ENCODE peak calls at places on chromosome 22, in five cellular contexts. G, I, L, T and Q are unnamed samples.

GRCh38 chr22:41197046-41197807 is 7.9 kb upstream of the L3MBTL2 start:
- DNase-seq in L (peak), T (peak), G (no peak), I (peak), Q (peak)

GRCh38 chr22:45008853-45009751 is 703 bp downstream of the PHF21B start:
- DNase-seq in I (no peak), T (no peak), G (no peak), L (peak), Q (peak)

GRCh38 chr22:46502346-46502745 is 35.1 kb downstream of the CELSR1 start:
- DNase-seq in I (no peak), L (no peak), G (no peak), T (no peak), Q (no peak)

GRCh38 chr22:45231293-45231692 is 9.4 kb downstream of the KIAA0930 start:
- DNase-seq in T (no peak), I (no peak), L (no peak), G (no peak), Q (no peak)

GRCh38 chr22:45977551-45978274 is 751 bp upstream of the WNT7B start:
- DNase-seq in L (peak), G (no peak), I (peak), T (peak), Q (peak)

GRCh38 chr22:49208003-49208402 is 619.7 kb downstream of the BRD1 start:
- DNase-seq in I (peak), G (no peak), T (no peak), L (no peak), Q (no peak)

GRCh38 chr22:49189871-49190270 is 637.8 kb downstream of the BRD1 start:
- DNase-seq in T (no peak), G (no peak), I (no peak), L (no peak), Q (no peak)

GRCh38 chr22:23053051-23053707 is 17.1 kb upstream of the GNAZ start:
- DNase-seq in I (peak), G (no peak), T (no peak), L (no peak), Q (no peak)

GRCh38 chr22:32587449-32587848 is 112.8 kb downstream of the FBXO7 start:
- DNase-seq in T (peak), I (no peak), G (no peak), L (no peak), Q (no peak)

GRCh38 chr22:31295831-31296230 is 3.5 kb upstream of the PIK3IP1 start:
- DNase-seq in G (no peak), L (no peak), T (no peak), I (no peak), Q (peak)

GRCh38 chr22:42959472-42960145 is 55.3 kb downstream of the PACSIN2 start:
- DNase-seq in T (peak), L (no peak), G (no peak), I (no peak), Q (peak)

GRCh38 chr22:27572267-27572666 is 229.3 kb downstream of the MN1 start:
- DNase-seq in G (no peak), L (no peak), T (no peak), I (no peak), Q (no peak)

GRCh38 chr22:39809772-39810557 is 83.6 kb downstream of the ENTHD1 start:
- DNase-seq in T (no peak), L (no peak), I (no peak), G (no peak), Q (no peak)

GRCh38 chr22:30262917-30263741 is 3.5 kb downstream of the OSM start:
- DNase-seq in L (peak), G (peak), I (peak), T (peak), Q (peak)

GRCh38 chr22:32127904-32128303 is 31.2 kb downstream of the C22orf42 start:
- DNase-seq in I (peak), T (no peak), L (no peak), G (peak), Q (no peak)

GRCh38 chr22:46545041-46545796 is 7.8 kb upstream of the CELSR1 start:
- DNase-seq in L (no peak), T (no peak), G (no peak), I (no peak), Q (peak)

GRCh38 chr22:43481528-43482309 is 69.9 kb downstream of the MPPED1 start:
- DNase-seq in L (no peak), T (no peak), I (no peak), G (no peak), Q (no peak)

GRCh38 chr22:49728566-49729271 is 99.0 kb downstream of the BRD1 start:
- DNase-seq in I (no peak), G (no peak), T (no peak), L (no peak), Q (no peak)

GRCh38 chr22:43829904-43830851 is 18.1 kb upstream of the EFCAB6 start:
- DNase-seq in I (no peak), T (no peak), L (no peak), G (no peak), Q (no peak)

GRCh38 chr22:45785458-45785857 is 113.8 kb downstream of the ATXN10 start:
- DNase-seq in T (peak), I (no peak), G (no peak), L (no peak), Q (no peak)

GRCh38 chr22:30453731-30454510 is 17.9 kb downstream of the SEC14L3 start:
- DNase-seq in L (no peak), I (no peak), G (no peak), T (no peak), Q (peak)

GRCh38 chr22:44753189-44754042 is 1.0 kb downstream of the ARHGAP8 start:
- DNase-seq in L (no peak), I (no peak), G (no peak), T (peak), Q (no peak)

GRCh38 chr22:27283714-27284113 is 517.8 kb downstream of the MN1 start:
- DNase-seq in I (no peak), G (no peak), T (no peak), L (no peak), Q (no peak)

GRCh38 chr22:40348025-40348658 is 1.8 kb downstream of the ADSL start:
- DNase-seq in T (peak), I (no peak), L (no peak), G (no peak), Q (peak)

GRCh38 chr22:29733362-29734322 is 13.8 kb downstream of the CABP7 start:
- DNase-seq in I (no peak), G (no peak), L (no peak), T (no peak), Q (peak)

GRCh38 chr22:31575190-31575589 is 78.9 kb downstream of the SFI1 start:
- DNase-seq in T (peak), G (no peak), I (no peak), L (no peak), Q (no peak)

GRCh38 chr22:49763138-49763537 is 64.5 kb downstream of the BRD1 start:
- DNase-seq in L (no peak), G (no peak), I (no peak), T (no peak), Q (no peak)

GRCh38 chr22:41177626-41178424 is 27.3 kb upstream of the L3MBTL2 start:
- DNase-seq in I (no peak), T (no peak), G (no peak), L (no peak), Q (no peak)

GRCh38 chr22:46589871-46590271 is 30.3 kb upstream of the GRAMD4 start:
- DNase-seq in L (no peak), G (no peak), I (peak), T (no peak), Q (no peak)

GRCh38 chr22:21070690-21071615 is 25.2 kb downstream of the LRRC74B start:
- DNase-seq in G (no peak), L (no peak), I (peak), T (no peak), Q (no peak)

GRCh38 chr22:29972121-29972520 is 89.1 kb downstream of the MTMR3 start:
- DNase-seq in T (no peak), G (no peak), L (no peak), I (no peak), Q (no peak)

GRCh38 chr22:46789992-46790391 is 27.5 kb downstream of the TBC1D22A start:
- DNase-seq in G (no peak), T (no peak), I (no peak), L (no peak), Q (no peak)

GRCh38 chr22:45468872-45469572 is 33.7 kb upstream of the FBLN1 start:
- DNase-seq in G (no peak), I (no peak), L (no peak), T (peak), Q (no peak)

GRCh38 chr22:41366323-41367014 is 15.3 kb upstream of the TEF start:
- DNase-seq in T (no peak), G (no peak), I (no peak), L (no peak), Q (no peak)

DNA sequence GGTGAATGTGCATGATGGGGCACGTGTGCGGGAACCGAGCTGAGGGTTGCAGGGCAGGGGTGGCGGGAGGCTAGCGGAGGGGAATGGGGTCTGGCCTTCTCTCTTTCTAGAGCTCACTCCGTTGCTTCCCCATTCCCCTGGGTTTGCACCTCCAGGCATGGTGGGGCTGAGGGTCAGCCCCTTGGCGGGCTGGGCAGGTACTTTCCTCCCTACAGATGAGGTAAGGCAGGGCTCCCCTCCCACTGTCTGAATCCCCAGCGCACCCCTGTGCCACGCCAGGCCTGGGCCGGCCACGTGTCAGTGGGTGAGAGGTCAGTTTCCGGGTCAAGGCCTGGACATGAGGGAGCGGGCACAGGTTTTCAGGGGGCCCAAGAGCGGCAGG is 8.9 kb downstream of the SUSD2 start:
- DNase-seq in T (no peak), L (no peak), G (no peak), I (peak), Q (no peak)
- H3K14ac ChIP-seq in T (peak), L (peak), G (no peak), I (no peak), Q (peak)

DNA sequence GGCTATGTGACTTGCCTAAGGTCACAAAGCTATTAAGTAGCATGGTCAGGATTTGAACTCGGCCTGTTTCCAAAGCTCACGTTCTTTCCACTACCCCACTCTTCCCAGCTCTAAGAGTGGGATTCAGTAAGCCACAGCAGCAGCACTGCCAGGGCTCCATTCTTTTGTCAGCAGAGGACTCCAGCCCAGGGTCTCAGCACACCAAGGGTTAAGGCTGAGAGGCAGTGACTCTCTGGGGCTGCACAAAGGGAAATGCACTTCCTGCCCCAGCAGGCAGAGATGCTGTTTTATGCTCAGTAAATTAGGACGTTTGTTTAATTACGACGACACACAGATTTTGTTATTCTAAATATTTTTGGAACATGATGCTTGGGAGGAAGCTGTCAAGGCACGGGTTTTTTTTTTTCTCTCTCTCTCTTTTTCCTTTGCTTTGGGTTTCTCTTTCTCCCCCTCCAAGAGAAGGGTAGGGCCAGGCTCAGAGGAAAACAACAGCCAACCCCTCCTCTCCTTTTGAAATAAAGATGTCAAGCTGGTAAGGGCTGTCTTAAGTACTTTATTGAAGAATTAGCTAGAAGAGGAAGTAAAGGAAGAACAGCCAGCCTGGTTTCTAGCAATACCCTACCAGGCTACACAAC is 2.9 kb downstream of the MYH9 start:
- DNase-seq in G (no peak), T (no peak), I (no peak), L (no peak), Q (peak)
- H3K4ac ChIP-seq in G (no peak), T (peak), I (no peak), L (no peak), Q (no peak)

GRCh38 chr22:37852418-37852817 is 3.2 kb downstream of the EIF3L start:
- DNase-seq in L (no peak), I (no peak), G (no peak), T (no peak), Q (no peak)
- H2BK12ac ChIP-seq in L (no peak), I (no peak), G (no peak), T (no peak), Q (no peak)

DNA sequence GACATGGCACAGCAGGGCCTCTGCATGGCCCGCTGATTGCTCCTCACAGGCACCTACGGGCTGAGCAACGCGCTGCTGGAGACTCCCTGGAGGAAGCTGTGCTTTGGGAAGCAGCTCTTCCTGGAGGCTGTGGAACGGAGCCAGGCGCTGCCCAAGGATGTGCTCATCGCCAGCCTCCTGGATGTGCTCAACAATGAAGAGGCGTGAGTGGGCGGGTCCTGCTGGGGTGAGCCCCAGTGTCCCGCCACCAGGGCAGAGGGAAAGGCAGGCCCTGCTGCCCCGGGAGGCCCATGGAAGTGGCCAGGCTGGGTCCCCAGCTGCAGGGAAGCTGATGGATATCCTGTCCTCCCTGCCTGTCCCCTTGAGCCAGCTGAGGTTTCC is 18.6 kb upstream of the DGCR8 start:
- DNase-seq in T (no peak), L (no peak), I (no peak), G (no peak), Q (no peak)
- H3K14ac ChIP-seq in T (no peak), L (peak), I (no peak), G (no peak), Q (no peak)

GRCh38 chr22:35834080-35834479 is 116.4 kb downstream of the APOL5 start:
- DNase-seq in G (no peak), L (no peak), I (no peak), T (no peak), Q (no peak)
- H3K4ac ChIP-seq in G (no peak), L (no peak), I (no peak), T (peak), Q (no peak)